ENCODE peak calls at places on chromosomes 11 and 22, in seven cellular contexts. J, B, E, T, H, X and U are unnamed samples.

GRCh38 chr11:116606060-116606459 is 166.7 kb downstream of the BUD13 start:
- DNase-seq in E (no peak), T (no peak), X (no peak), J (no peak), H (no peak), B (peak; percentile 10), U (no peak)

GRCh38 chr11:46446343-46446751 is 54.8 kb upstream of the CHRM4 start:
- DNase-seq in H (no peak), X (no peak), T (no peak), E (no peak), J (no peak), B (no peak), U (no peak)

GRCh38 chr11:27718346-27718852 is 18.1 kb upstream of the BDNF start:
- DNase-seq in E (no peak), X (peak; percentile 73), B (no peak), J (no peak), H (peak; percentile 80), T (peak; percentile 93), U (peak; percentile 97)

GRCh38 chr22:23200896-23201295 is 20.6 kb downstream of the BCR start:
- DNase-seq in X (no peak), H (no peak), J (no peak), E (no peak), B (no peak), T (no peak), U (no peak)

GRCh38 chr22:31177420-31178162 is 17.6 kb downstream of the RNF185 start:
- DNase-seq in E (peak; percentile 29), H (peak; percentile 83), J (no peak), B (no peak), T (peak; percentile 83), X (no peak), U (peak; percentile 65)

GRCh38 chr22:48821346-48822186 is 1006.1 kb downstream of the BRD1 start:
- DNase-seq in B (no peak), H (no peak), X (no peak), J (no peak), T (no peak), E (no peak), U (no peak)

GRCh38 chr11:92224394-92225205 is at the start of gene FAT3:
- DNase-seq in B (peak; percentile 87), X (no peak), H (peak; percentile 29), E (no peak), J (no peak), T (peak; percentile 4), U (no peak)

GRCh38 chr22:26303475-26303874 is 125.6 kb upstream of the ASPHD2 start:
- DNase-seq in B (no peak), T (no peak), E (no peak), J (no peak), X (no peak), H (no peak), U (no peak)

GRCh38 chr22:48820481-48821345 is 1007.0 kb downstream of the BRD1 start:
- DNase-seq in T (no peak), X (no peak), H (no peak), B (no peak), E (no peak), J (no peak), U (no peak)

GRCh38 chr22:19783531-19784395 is 23.2 kb downstream of the TBX1 start:
- DNase-seq in J (no peak), H (no peak), T (no peak), E (no peak), X (no peak), B (no peak), U (no peak)

GRCh38 chr11:92591551-92591950 is 366.9 kb downstream of the FAT3 start:
- DNase-seq in B (no peak), H (no peak), E (no peak), X (no peak), T (no peak), J (no peak), U (no peak)

GRCh38 chr22:50014655-50015401 is 2.3 kb upstream of the IL17REL start:
- DNase-seq in B (peak; percentile 69), H (no peak), T (no peak), J (peak; percentile 8), E (no peak), X (no peak), U (no peak)

GRCh38 chr11:61888043-61888442 is 3.3 kb downstream of the FADS3 start:
- DNase-seq in E (peak; percentile 90), X (no peak), J (peak; percentile 87), T (no peak), H (peak; percentile 91), B (no peak), U (peak; percentile 65)

GRCh38 chr22:46538816-46539163 is 1.4 kb upstream of the CELSR1 start:
- DNase-seq in X (no peak), T (no peak), H (peak; percentile 47), E (no peak), J (peak; percentile 18), B (no peak), U (no peak)

GRCh38 chr11:36365937-36366336 is 69.8 kb downstream of the PRR5L start:
- DNase-seq in J (no peak), E (no peak), T (no peak), H (peak; percentile 25), X (no peak), B (no peak), U (no peak)

GRCh38 chr22:41762980-41763779 is 37.3 kb upstream of the CCDC134 start:
- DNase-seq in X (peak; percentile 28), E (no peak), B (no peak), H (no peak), J (no peak), T (no peak), U (no peak)

GRCh38 chr11:129589190-129589589 is 213.5 kb downstream of the BARX2 start:
- DNase-seq in B (no peak), E (no peak), H (no peak), T (no peak), J (no peak), X (no peak), U (no peak)

GRCh38 chr11:35909866-35910265 is 34.0 kb upstream of the LDLRAD3 start:
- DNase-seq in E (no peak), J (no peak), H (no peak), T (no peak), B (no peak), X (no peak), U (no peak)

GRCh38 chr11:131408011-131408640 is 37.7 kb downstream of the NTM start:
- DNase-seq in J (peak; percentile 25), E (no peak), H (no peak), X (no peak), B (no peak), T (no peak), U (no peak)

GRCh38 chr22:29217827-29218757 is 12.4 kb downstream of the EMID1 start:
- DNase-seq in B (peak; percentile 68), T (no peak), H (no peak), E (no peak), J (no peak), X (no peak), U (no peak)

GRCh38 chr11:117205211-117205818 is 6.1 kb downstream of the TAGLN start:
- DNase-seq in T (no peak), H (no peak), X (no peak), J (no peak), B (no peak), E (no peak), U (no peak)

GRCh38 chr11:76280151-76280881 is 74.0 kb upstream of the WNT11 start:
- DNase-seq in T (no peak), H (no peak), J (no peak), B (no peak), E (no peak), X (no peak), U (no peak)

GRCh38 chr11:74466916-74467885 is at the start of gene KCNE3:
- DNase-seq in T (no peak), B (no peak), H (no peak), J (peak; percentile 69), X (no peak), E (no peak), U (no peak)

GRCh38 chr22:17137226-17137625 is 16.1 kb upstream of the TMEM121B start:
- DNase-seq in T (no peak), H (no peak), X (no peak), J (no peak), E (no peak), B (no peak), U (no peak)

GRCh38 chr22:39090426-39091064 is 6.5 kb upstream of the APOBEC3H start:
- DNase-seq in T (no peak), H (no peak), B (no peak), X (no peak), E (peak; percentile 28), J (no peak), U (no peak)

GRCh38 chr22:41915035-41915782 is at the start of gene SHISA8:
- DNase-seq in T (no peak), X (no peak), E (no peak), J (peak; percentile 47), B (no peak), H (peak; percentile 24), U (no peak)

GRCh38 chr22:49297871-49298721 is 529.6 kb downstream of the BRD1 start:
- DNase-seq in H (no peak), X (no peak), J (no peak), B (peak; percentile 63), T (no peak), E (no peak), U (no peak)

GRCh38 chr11:78244080-78244479 is 55.4 kb downstream of the USP35 start:
- DNase-seq in E (no peak), X (no peak), J (no peak), B (no peak), H (no peak), T (no peak), U (no peak)

GRCh38 chr11:69644071-69644961 is 3.4 kb downstream of the CCND1 start:
- DNase-seq in H (peak; percentile 86), J (peak; percentile 82), E (no peak), X (no peak), B (peak; percentile 72), T (peak; percentile 86), U (peak; percentile 77)

GRCh38 chr22:49628351-49629023 is 199.2 kb downstream of the BRD1 start:
- DNase-seq in T (no peak), B (no peak), H (no peak), J (no peak), X (no peak), E (no peak), U (no peak)

GRCh38 chr11:63996512-63996911 is 10.3 kb downstream of the OTUB1 start:
- DNase-seq in T (no peak), X (no peak), J (no peak), H (no peak), B (no peak), E (no peak), U (no peak)
- TF ChIP-seq CTCF in T (no peak), X (no peak), J (no peak), H (no peak), B (no peak), E (no peak), U (no peak)

GRCh38 chr11:11620966-11621880 is 582 bp downstream of the GALNT18 start:
- DNase-seq in B (no peak), H (peak; percentile 18), J (peak; percentile 58), X (no peak), T (no peak), E (no peak), U (no peak)
- TF ChIP-seq CTCF in B (no peak), H (no peak), J (peak; percentile 36), X (peak; percentile 11), T (peak; percentile 22), E (no peak), U (no peak)

GRCh38 chr11:112555491-112556364 is 295.1 kb upstream of the PLET1 start:
- DNase-seq in T (no peak), H (peak; percentile 14), E (no peak), J (peak; percentile 48), X (peak; percentile 8), B (peak; percentile 74), U (peak; percentile 10)
- TF ChIP-seq CTCF in T (peak; percentile 78), H (peak; percentile 74), E (peak; percentile 66), J (peak; percentile 77), X (peak; percentile 72), B (peak; percentile 81), U (peak; percentile 86)

GRCh38 chr11:48050304-48050703 is 69.9 kb downstream of the PTPRJ start:
- DNase-seq in B (no peak), H (no peak), T (no peak), X (no peak), J (no peak), E (no peak), U (no peak)
- TF ChIP-seq CTCF in B (no peak), H (no peak), T (no peak), X (no peak), J (no peak), E (no peak), U (no peak)